ENCODE peak calls at places on chromosomes 16 and 17, in seven cellular contexts. S is transverse colon, T is HL-60, E is aorta, J is right cardiac atrium, P is prostate gland, R is ovary. U is an unnamed sample.

GRCh38 chr17:75288784-75289121 is 480 bp downstream of the SLC25A19 start:
- DNase-seq in S (peak; percentile 67), T (no peak), E (peak; percentile 68), J (no peak), P (no peak), R (no peak), U (peak; percentile 50)

GRCh38 chr16:48335961-48336360 is 49.3 kb downstream of the SIAH1 start:
- DNase-seq in S (no peak), T (no peak), E (no peak), J (no peak), P (no peak), R (no peak), U (no peak)

GRCh38 chr17:48843172-48843900 is 12.5 kb downstream of the CALCOCO2 start:
- DNase-seq in S (no peak), T (no peak), E (no peak), J (no peak), P (no peak), R (no peak), U (no peak)

GRCh38 chr17:70945386-70945785 is 776.1 kb downstream of the KCNJ2 start:
- DNase-seq in S (no peak), T (no peak), E (no peak), J (no peak), P (no peak), R (no peak), U (no peak)

GRCh38 chr17:47931848-47932247 is 9.5 kb upstream of the PNPO start:
- DNase-seq in S (no peak), T (no peak), E (no peak), J (no peak), P (no peak), R (no peak), U (no peak)

GRCh38 chr17:32445976-32446375 is 1.7 kb downstream of the PSMD11 start:
- DNase-seq in S (no peak), T (no peak), E (no peak), J (no peak), P (no peak), R (no peak), U (no peak)

GRCh38 chr16:20675488-20676267 is 21.8 kb downstream of the ACSM1 start:
- DNase-seq in S (peak; percentile 79), T (no peak), E (no peak), J (no peak), P (peak; percentile 76), R (peak; percentile 42), U (peak; percentile 45)

GRCh38 chr16:78275420-78275819 is 176.0 kb downstream of the WWOX start:
- DNase-seq in S (no peak), T (no peak), E (no peak), J (no peak), P (no peak), R (no peak), U (no peak)

GRCh38 chr16:84166796-84167695 is 19.8 kb downstream of the TAF1C start:
- DNase-seq in S (no peak), T (no peak), E (no peak), J (no peak), P (no peak), R (no peak), U (no peak)

GRCh38 chr16:29990033-29990432 is 5.4 kb downstream of the HIRIP3 start:
- DNase-seq in S (peak; percentile 44), T (no peak), E (no peak), J (no peak), P (no peak), R (no peak), U (no peak)

GRCh38 chr17:48997827-48998556 is 807 bp downstream of the IGF2BP1 start:
- DNase-seq in S (no peak), T (no peak), E (no peak), J (no peak), P (no peak), R (no peak), U (no peak)

GRCh38 chr17:44321246-44322120 is 3.1 kb downstream of the SLC25A39 start:
- DNase-seq in S (no peak), T (no peak), E (peak; percentile 42), J (no peak), P (no peak), R (no peak), U (no peak)

GRCh38 chr16:21263640-21264211 is 14.4 kb downstream of the CRYM start:
- DNase-seq in S (peak; percentile 43), T (no peak), E (no peak), J (peak; percentile 14), P (peak; percentile 75), R (no peak), U (no peak)

GRCh38 chr17:27602721-27603445 is 28.1 kb upstream of the LGALS9 start:
- DNase-seq in S (peak; percentile 86), T (peak; percentile 54), E (peak; percentile 83), J (peak; percentile 70), P (peak; percentile 60), R (peak; percentile 59), U (peak; percentile 81)

GRCh38 chr16:65062736-65063583 is 58.9 kb downstream of the CDH11 start:
- DNase-seq in S (no peak), T (no peak), E (no peak), J (no peak), P (no peak), R (no peak), U (no peak)

GRCh38 chr16:87836844-87837581 is 32.3 kb downstream of the SLC7A5 start:
- DNase-seq in S (no peak), T (no peak), E (no peak), J (peak; percentile 76), P (no peak), R (no peak), U (no peak)

GRCh38 chr16:90022209-90023077 is 3.2 kb upstream of the DBNDD1 start:
- DNase-seq in S (peak; percentile 93), T (peak; percentile 67), E (peak; percentile 95), J (peak; percentile 95), P (peak; percentile 90), R (peak; percentile 92), U (peak; percentile 92)

GRCh38 chr17:72191356-72191755 is 70.5 kb downstream of the SOX9 start:
- DNase-seq in S (no peak), T (no peak), E (no peak), J (no peak), P (no peak), R (no peak), U (no peak)

GRCh38 chr17:72187544-72187943 is 66.7 kb downstream of the SOX9 start:
- DNase-seq in S (peak; percentile 47), T (no peak), E (peak; percentile 61), J (peak; percentile 83), P (peak; percentile 64), R (no peak), U (no peak)

GRCh38 chr17:72191901-72192300 is 71.1 kb downstream of the SOX9 start:
- DNase-seq in S (no peak), T (no peak), E (no peak), J (peak; percentile 80), P (no peak), R (no peak), U (no peak)

GRCh38 chr17:72189781-72190593 is 69.2 kb downstream of the SOX9 start:
- DNase-seq in S (no peak), T (no peak), E (no peak), J (no peak), P (no peak), R (no peak), U (no peak)

DNA sequence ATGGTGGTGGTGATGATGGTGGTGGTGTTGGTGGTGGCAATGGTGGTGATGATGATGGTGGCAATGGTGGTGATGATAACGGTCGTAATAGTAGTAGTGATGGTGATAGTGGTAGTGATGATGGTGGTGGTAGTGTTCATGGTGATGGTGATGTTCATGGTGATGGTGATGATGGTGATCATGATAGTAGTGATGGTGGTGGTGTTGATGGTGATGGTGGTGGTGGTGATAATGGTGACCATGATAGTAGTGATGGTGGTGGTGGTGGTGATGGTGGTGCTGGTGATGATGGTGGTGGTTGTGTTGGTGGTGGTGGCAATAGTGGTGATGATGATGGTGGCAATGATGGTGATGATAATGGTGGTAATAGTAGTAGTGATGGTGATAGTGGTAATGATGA is 68.0 kb downstream of the SOX9 start:
- DNase-seq in S (no peak), T (no peak), E (no peak), J (no peak), P (no peak), R (no peak), U (no peak)
- H3K27ac ChIP-seq in S (no peak overlapping the region), T (no peak overlapping the region), E (no peak overlapping the region), J (no peak overlapping the region), P (no peak overlapping the region), R (no peak overlapping the region), U (no peak overlapping the region)

GRCh38 chr16:11977206-11978041 is 890 bp downstream of the SNX29 start:
- DNase-seq in S (peak; percentile 24), T (no peak), E (no peak), J (no peak), P (no peak), R (peak; percentile 29), U (peak; percentile 55)

GRCh38 chr16:11978080-11978479 is 1.5 kb downstream of the SNX29 start:
- DNase-seq in S (no peak), T (no peak), E (no peak), J (no peak), P (no peak), R (no peak), U (no peak)

GRCh38 chr16:11973065-11973464 is 3.5 kb upstream of the SNX29 start:
- DNase-seq in S (no peak), T (no peak), E (no peak), J (no peak), P (no peak), R (no peak), U (no peak)

GRCh38 chr16:11980167-11980844 is 3.8 kb downstream of the SNX29 start:
- DNase-seq in S (no peak), T (no peak), E (no peak), J (no peak), P (no peak), R (no peak), U (no peak)

DNA sequence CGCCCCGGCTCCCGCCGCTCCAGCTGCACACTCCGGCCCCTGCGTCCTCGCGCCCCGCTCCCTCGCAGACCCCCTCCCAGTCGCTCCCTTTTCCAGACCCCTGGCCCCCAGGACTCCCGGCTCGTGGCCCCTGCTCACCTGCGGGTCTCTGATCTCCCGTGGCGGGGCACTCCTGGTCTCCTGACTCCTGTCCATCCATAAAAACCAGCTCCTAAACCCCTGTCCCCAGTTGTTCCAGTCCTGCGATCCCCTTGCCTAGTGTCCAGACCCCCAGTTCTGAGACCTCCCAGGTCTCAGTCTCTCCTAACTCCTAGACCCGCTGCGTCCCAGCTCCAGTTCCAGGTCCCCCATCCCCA is 294 bp downstream of the SNX29 start:
- DNase-seq in S (no peak), T (no peak), E (no peak), J (no peak), P (no peak), R (no peak), U (no peak)
- H3K27ac ChIP-seq in S (peak overlapping the region; percentile 91), T (peak overlapping the region; percentile 70), E (no peak overlapping the region), J (peak overlapping the region; percentile 61), P (peak overlapping the region; percentile 64), R (peak overlapping the region; percentile 32), U (peak overlapping the region; percentile 79)

DNA sequence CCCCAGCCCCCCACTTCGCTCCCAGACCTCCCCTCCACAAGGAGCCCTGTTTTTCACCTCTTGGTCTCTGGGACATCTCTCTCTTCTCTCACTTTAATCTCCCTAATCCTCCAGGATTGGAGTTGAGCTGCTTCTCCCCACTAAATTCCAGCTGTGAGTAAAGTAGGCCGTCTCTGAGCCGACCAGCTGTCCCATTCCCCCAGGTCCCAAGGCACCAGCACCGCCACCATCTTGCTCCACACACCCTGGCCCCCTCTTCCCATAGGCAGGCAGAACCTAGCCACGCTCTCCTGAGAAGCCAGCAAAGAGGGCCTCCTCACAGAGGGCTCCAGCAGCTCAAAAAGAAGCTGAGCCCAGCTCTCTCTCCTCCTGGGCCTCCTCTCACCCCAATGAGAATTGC is 862 bp downstream of the DLG4 start:
- DNase-seq in S (no peak), T (no peak), E (no peak), J (peak; percentile 12), P (no peak), R (no peak), U (no peak)
- H3K27ac ChIP-seq in S (peak overlapping the region; percentile 100), T (no peak overlapping the region), E (peak overlapping the region; percentile 8), J (peak overlapping the region; percentile 83), P (peak overlapping the region; percentile 97), R (no peak overlapping the region), U (peak overlapping the region; percentile 99)

GRCh38 chr17:4789951-4790704 is 1.4 kb downstream of the GLTPD2 start:
- DNase-seq in S (peak; percentile 91), T (peak; percentile 74), E (peak; percentile 90), J (peak; percentile 85), P (peak; percentile 81), R (peak; percentile 75), U (peak; percentile 94)
- H3K27ac ChIP-seq in S (peak overlapping the region; percentile 98), T (no peak overlapping the region), E (no peak overlapping the region), J (peak overlapping the region; percentile 85), P (peak overlapping the region; percentile 93), R (peak overlapping the region; percentile 89), U (peak overlapping the region; percentile 100)